ENCODE peak calls at places on chromosomes 11 and 22, in nine cellular contexts. S is HT-29; E is activated naive CD4-positive, alpha-beta T cell; J is Caco-2; K is stimulated activated CD8-positive, alpha-beta memory T cell treated with anti-CD3 and anti-CD28 coated beads, Interleukin-15, amount 100 ng/mL, for 4 hours; X is NCI-H774; M is HTR-8/SVneo; R is NCI-H2029 treated with DMSO at 0.1 percent for 48 hours; T is Jurkat, Clone E6-1. Z is an unnamed sample.

GRCh38 chr22:31646186-31647019 is 15.6 kb downstream of the PISD start:
- DNase-seq in S (peak), E (no peak), J (peak), K (peak), X (no peak), M (peak), R (no peak), T (no peak), Z (no peak)

GRCh38 chr22:50467773-50468440 is 6.9 kb downstream of the SBF1 start:
- DNase-seq in S (no peak), E (no peak), J (no peak), K (no peak), X (no peak), M (no peak), R (no peak), T (no peak), Z (no peak)

GRCh38 chr11:15967166-15967565 is 389.2 kb downstream of the SOX6 start:
- DNase-seq in S (peak), E (no peak), J (peak), K (no peak), X (peak), M (no peak), R (no peak), T (no peak), Z (peak)

GRCh38 chr11:19729141-19729540 is 16.5 kb downstream of the NAV2 start:
- DNase-seq in S (no peak), E (no peak), J (no peak), K (no peak), X (no peak), M (no peak), R (no peak), T (no peak), Z (no peak)

GRCh38 chr22:36948273-36949055 is 35.0 kb downstream of the CSF2RB start:
- DNase-seq in S (no peak), E (no peak), J (no peak), K (no peak), X (no peak), M (peak), R (no peak), T (no peak), Z (no peak)

GRCh38 chr22:39534591-39535301 is 2.2 kb upstream of the RPS19BP1 start:
- DNase-seq in S (peak), E (peak), J (peak), K (peak), X (peak), M (peak), R (no peak), T (peak), Z (peak)

GRCh38 chr11:108160970-108161566 is 39.7 kb downstream of the ACAT1 start:
- DNase-seq in S (no peak), E (no peak), J (no peak), K (no peak), X (no peak), M (no peak), R (no peak), T (peak), Z (no peak)

GRCh38 chr11:64585150-64585549 is 5.9 kb upstream of the SLC22A12 start:
- DNase-seq in S (no peak), E (no peak), J (no peak), K (no peak), X (no peak), M (no peak), R (no peak), T (no peak), Z (no peak)

GRCh38 chr11:15406952-15407351 is 292.2 kb downstream of the INSC start:
- DNase-seq in S (no peak), E (no peak), J (peak), K (no peak), X (no peak), M (no peak), R (no peak), T (no peak), Z (no peak)

GRCh38 chr22:27987557-27987956 is 68.5 kb upstream of the PITPNB start:
- DNase-seq in S (no peak), E (no peak), J (no peak), K (no peak), X (no peak), M (peak), R (no peak), T (peak), Z (no peak)

GRCh38 chr22:50016988-50017700 is 4.6 kb upstream of the IL17REL start:
- DNase-seq in S (peak), E (no peak), J (no peak), K (peak), X (no peak), M (peak), R (no peak), T (no peak), Z (no peak)

GRCh38 chr11:60343094-60343704 is 16.1 kb downstream of the MS4A6E start:
- DNase-seq in S (peak), E (no peak), J (no peak), K (no peak), X (no peak), M (no peak), R (no peak), T (peak), Z (peak)

GRCh38 chr22:20724676-20725454 is 49.0 kb upstream of the SERPIND1 start:
- DNase-seq in S (no peak), E (no peak), J (no peak), K (no peak), X (no peak), M (no peak), R (no peak), T (no peak), Z (no peak)

GRCh38 chr22:39306456-39307361 is 12.7 kb downstream of the RPL3 start:
- DNase-seq in S (peak), E (no peak), J (peak), K (no peak), X (peak), M (no peak), R (no peak), T (no peak), Z (no peak)

GRCh38 chr11:87013852-87014251 is 23.9 kb upstream of the TMEM135 start:
- DNase-seq in S (no peak), E (no peak), J (no peak), K (no peak), X (no peak), M (no peak), R (no peak), T (no peak), Z (no peak)

GRCh38 chr11:10669258-10670033 is 24.1 kb downstream of the IRAG1 start:
- DNase-seq in S (peak), E (no peak), J (no peak), K (no peak), X (no peak), M (peak), R (peak), T (no peak), Z (peak)

GRCh38 chr22:21690401-21690801 is 24.6 kb downstream of the PPIL2 start:
- DNase-seq in S (no peak), E (no peak), J (no peak), K (no peak), X (no peak), M (no peak), R (no peak), T (no peak), Z (peak)

GRCh38 chr22:37019309-37020191 is at the start of the genes MPST and TST:
- DNase-seq in S (peak), E (no peak), J (peak), K (no peak), X (no peak), M (peak), R (no peak), T (peak), Z (peak)

GRCh38 chr11:70610561-70610960 is 212.2 kb downstream of the CTTN start:
- DNase-seq in S (no peak), E (no peak), J (no peak), K (no peak), X (no peak), M (no peak), R (no peak), T (no peak), Z (peak)

GRCh38 chr22:39943366-39943765 is 16.8 kb upstream of the TMA7B start:
- DNase-seq in S (no peak), E (no peak), J (peak), K (no peak), X (no peak), M (no peak), R (no peak), T (no peak), Z (peak)

GRCh38 chr11:64476866-64477265 is 114.2 kb upstream of the SLC22A12 start:
- DNase-seq in S (no peak), E (no peak), J (no peak), K (no peak), X (no peak), M (no peak), R (no peak), T (no peak), Z (no peak)

GRCh38 chr11:35006389-35007128 is 90.1 kb downstream of the PDHX start:
- DNase-seq in S (no peak), E (no peak), J (no peak), K (peak), X (no peak), M (no peak), R (no peak), T (no peak), Z (no peak)

GRCh38 chr11:121503056-121503455 is 50.3 kb upstream of the SORL1-AS1 start:
- DNase-seq in S (no peak), E (no peak), J (no peak), K (no peak), X (no peak), M (no peak), R (no peak), T (no peak), Z (no peak)

GRCh38 chr22:44698531-44699421 is 3.2 kb upstream of the PRR5 start:
- DNase-seq in S (no peak), E (no peak), J (no peak), K (no peak), X (no peak), M (peak), R (no peak), T (no peak), Z (peak)

GRCh38 chr11:79437274-79437980 is 3.4 kb downstream of the TENM4 start:
- DNase-seq in S (no peak), E (no peak), J (no peak), K (no peak), X (peak), M (no peak), R (no peak), T (no peak), Z (no peak)

GRCh38 chr22:46761017-46761416 is 1.4 kb upstream of the TBC1D22A start:
- DNase-seq in S (no peak), E (no peak), J (no peak), K (no peak), X (no peak), M (no peak), R (no peak), T (no peak), Z (no peak)

GRCh38 chr22:30294066-30294465 is 4.8 kb upstream of the CASTOR1 start:
- DNase-seq in S (no peak), E (no peak), J (no peak), K (no peak), X (no peak), M (no peak), R (no peak), T (no peak), Z (no peak)

GRCh38 chr11:36509694-36510566 is at the start of gene TRAF6:
- DNase-seq in S (peak), E (peak), J (peak), K (peak), X (peak), M (peak), R (peak), T (peak), Z (peak)

GRCh38 chr22:37627545-37627944 is 11.9 kb upstream of the SH3BP1 start:
- DNase-seq in S (no peak), E (no peak), J (no peak), K (no peak), X (no peak), M (no peak), R (no peak), T (peak), Z (no peak)

GRCh38 chr11:73296501-73297230 is 11.4 kb upstream of the ARHGEF17 start:
- DNase-seq in S (no peak), E (no peak), J (no peak), K (no peak), X (no peak), M (no peak), R (no peak), T (no peak), Z (no peak)

GRCh38 chr22:42317691-42318547 is 47.5 kb upstream of the TCF20 start:
- DNase-seq in S (peak), E (no peak), J (no peak), K (no peak), X (peak), M (no peak), R (peak), T (no peak), Z (no peak)

GRCh38 chr11:17645190-17645970 is 74.0 kb upstream of the MYOD1 start:
- DNase-seq in S (no peak), E (no peak), J (no peak), K (no peak), X (no peak), M (no peak), R (no peak), T (no peak), Z (no peak)

GRCh38 chr22:20783844-20784723 is 10.2 kb downstream of the SERPIND1 start:
- DNase-seq in S (peak), E (no peak), J (peak), K (no peak), X (peak), M (peak), R (peak), T (peak), Z (peak)

GRCh38 chr11:72741429-72741833 is 10.8 kb downstream of the ARAP1 start:
- DNase-seq in S (no peak), E (no peak), J (peak), K (no peak), X (no peak), M (peak), R (no peak), T (no peak), Z (no peak)

GRCh38 chr11:91846002-91846401 is 378.6 kb upstream of the FAT3 start:
- DNase-seq in S (no peak), E (no peak), J (no peak), K (no peak), X (no peak), M (no peak), R (no peak), T (no peak), Z (no peak)

GRCh38 chr11:64102005-64102738 is 63.7 kb downstream of the MACROD1 start:
- DNase-seq in S (no peak), E (no peak), J (no peak), K (no peak), X (no peak), M (no peak), R (no peak), T (no peak), Z (no peak)

Z was measured in SK-MEL-5.